ENCODE peak calls at places on chromosomes 12 and 14, in seven cellular contexts. F is astrocyte of the spinal cord; S is fibroblast of lung; Y is CD8-positive, alpha-beta T cell; G is pancreas; A is A673; K is cardiac muscle cell. O is an unnamed sample.

GRCh38 chr14:85417396-85417795 is 112.5 kb upstream of the FLRT2 start:
- DNase-seq in F (no peak), S (no peak), Y (no peak), G (no peak), A (no peak), K (no peak), O (no peak)

GRCh38 chr14:100695423-100695738 is 31.3 kb upstream of the DLK1 start:
- DNase-seq in F (no peak), S (no peak), Y (no peak), G (no peak), A (no peak), K (no peak), O (no peak)

GRCh38 chr12:5017638-5018348 is 25.9 kb upstream of the KCNA5 start:
- DNase-seq in F (no peak), S (no peak), Y (no peak), G (no peak), A (no peak), K (no peak), O (no peak)

GRCh38 chr12:111211910-111212757 is 156.8 kb downstream of the PHETA1 start:
- DNase-seq in F (no peak), S (no peak), Y (no peak), G (no peak), A (peak), K (no peak), O (no peak)

GRCh38 chr14:106044949-106045596 is 518.7 kb downstream of the TMEM121 start:
- DNase-seq in F (no peak), S (no peak), Y (peak), G (peak), A (peak), K (no peak), O (no peak)

GRCh38 chr14:35234007-35234406 is 58.2 kb upstream of the PSMA6 start:
- DNase-seq in F (no peak), S (no peak), Y (no peak), G (no peak), A (peak), K (peak), O (no peak)

GRCh38 chr12:6285063-6285477 is 25.4 kb upstream of the PLEKHG6 start:
- DNase-seq in F (peak), S (peak), Y (peak), G (peak), A (peak), K (peak), O (peak)

GRCh38 chr12:115349711-115350110 is 665.7 kb upstream of the TBX3 start:
- DNase-seq in F (no peak), S (peak), Y (no peak), G (no peak), A (no peak), K (peak), O (no peak)

GRCh38 chr14:94485944-94486841 is 10.2 kb upstream of the SERPINA9 start:
- DNase-seq in F (peak), S (peak), Y (peak), G (peak), A (peak), K (peak), O (peak)

GRCh38 chr12:47551426-47551851 is 154.4 kb downstream of the RPAP3 start:
- DNase-seq in F (no peak), S (peak), Y (no peak), G (no peak), A (no peak), K (peak), O (no peak)

GRCh38 chr14:34098045-34098984 is 147.4 kb upstream of the EGLN3 start:
- DNase-seq in F (peak), S (peak), Y (peak), G (peak), A (peak), K (peak), O (no peak)

GRCh38 chr12:69007166-69007857 is 74.3 kb upstream of the CPM start:
- DNase-seq in F (peak), S (peak), Y (no peak), G (no peak), A (peak), K (peak), O (no peak)

GRCh38 chr12:118065380-118065779 is 4.4 kb upstream of the WSB2 start:
- DNase-seq in F (no peak), S (no peak), Y (no peak), G (no peak), A (no peak), K (no peak), O (no peak)

GRCh38 chr14:104681689-104682074 is 7.7 kb upstream of the INF2 start:
- DNase-seq in F (peak), S (peak), Y (no peak), G (peak), A (peak), K (peak), O (no peak)

GRCh38 chr12:8629486-8630033 is 16.9 kb upstream of the AICDA start:
- DNase-seq in F (no peak), S (no peak), Y (no peak), G (no peak), A (no peak), K (no peak), O (no peak)

GRCh38 chr12:7512528-7512927 is 9.0 kb upstream of the CD163 start:
- DNase-seq in F (peak), S (peak), Y (no peak), G (peak), A (peak), K (peak), O (no peak)

GRCh38 chr14:103257211-103257962 is 76.7 kb upstream of the EIF5 start:
- DNase-seq in F (no peak), S (peak), Y (no peak), G (no peak), A (peak), K (no peak), O (no peak)

GRCh38 chr14:103155013-103155412 is 31.8 kb downstream of the TNFAIP2 start:
- DNase-seq in F (no peak), S (peak), Y (no peak), G (no peak), A (no peak), K (peak), O (no peak)

GRCh38 chr12:4794503-4794902 is 74.3 kb downstream of the GALNT8 start:
- DNase-seq in F (no peak), S (no peak), Y (no peak), G (no peak), A (no peak), K (no peak), O (no peak)

GRCh38 chr12:85016423-85016822 is 19.7 kb downstream of the TSPAN19 start:
- DNase-seq in F (peak), S (peak), Y (no peak), G (no peak), A (peak), K (peak), O (no peak)

GRCh38 chr14:68779761-68780323 is 13.0 kb downstream of the ZFP36L1 start:
- DNase-seq in F (peak), S (peak), Y (peak), G (no peak), A (no peak), K (peak), O (no peak)

GRCh38 chr14:61368061-61368710 is 46.8 kb downstream of the PRKCH start:
- DNase-seq in F (no peak), S (no peak), Y (no peak), G (no peak), A (no peak), K (no peak), O (no peak)

GRCh38 chr14:68971411-68972035 is 7.6 kb downstream of the ACTN1 start:
- DNase-seq in F (peak), S (no peak), Y (no peak), G (no peak), A (no peak), K (no peak), O (no peak)

GRCh38 chr14:35879654-35880249 is 53.6 kb downstream of the BRMS1L start:
- DNase-seq in F (peak), S (peak), Y (no peak), G (no peak), A (peak), K (peak), O (no peak)

DNA sequence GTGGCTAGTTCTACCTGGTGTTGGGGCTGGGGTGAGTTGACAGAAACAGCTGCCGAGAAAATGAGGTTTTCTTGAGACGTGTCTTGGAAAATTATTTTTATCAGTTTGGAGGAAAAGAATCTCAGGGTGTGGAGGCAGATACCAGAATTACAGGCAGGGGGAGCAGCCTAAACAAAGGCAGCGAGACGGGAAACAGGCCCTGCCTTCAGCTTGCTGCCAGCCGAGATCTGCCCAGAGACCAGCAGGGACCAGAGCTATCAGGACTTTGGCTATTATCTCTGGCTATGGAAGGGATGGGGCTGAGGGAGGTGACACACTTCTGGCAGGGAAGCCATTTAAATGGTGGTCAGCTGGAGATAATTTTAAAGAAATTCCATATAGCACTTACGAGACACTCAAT is 25.7 kb downstream of the SYNDIG1L start:
- DNase-seq in F (no peak), S (peak), Y (no peak), G (no peak), A (peak), K (peak), O (no peak)
- TF ChIP-seq CTCF in F (peak), S (peak), Y (no peak), G (no peak), A (no peak), K (peak), O (peak)

DNA sequence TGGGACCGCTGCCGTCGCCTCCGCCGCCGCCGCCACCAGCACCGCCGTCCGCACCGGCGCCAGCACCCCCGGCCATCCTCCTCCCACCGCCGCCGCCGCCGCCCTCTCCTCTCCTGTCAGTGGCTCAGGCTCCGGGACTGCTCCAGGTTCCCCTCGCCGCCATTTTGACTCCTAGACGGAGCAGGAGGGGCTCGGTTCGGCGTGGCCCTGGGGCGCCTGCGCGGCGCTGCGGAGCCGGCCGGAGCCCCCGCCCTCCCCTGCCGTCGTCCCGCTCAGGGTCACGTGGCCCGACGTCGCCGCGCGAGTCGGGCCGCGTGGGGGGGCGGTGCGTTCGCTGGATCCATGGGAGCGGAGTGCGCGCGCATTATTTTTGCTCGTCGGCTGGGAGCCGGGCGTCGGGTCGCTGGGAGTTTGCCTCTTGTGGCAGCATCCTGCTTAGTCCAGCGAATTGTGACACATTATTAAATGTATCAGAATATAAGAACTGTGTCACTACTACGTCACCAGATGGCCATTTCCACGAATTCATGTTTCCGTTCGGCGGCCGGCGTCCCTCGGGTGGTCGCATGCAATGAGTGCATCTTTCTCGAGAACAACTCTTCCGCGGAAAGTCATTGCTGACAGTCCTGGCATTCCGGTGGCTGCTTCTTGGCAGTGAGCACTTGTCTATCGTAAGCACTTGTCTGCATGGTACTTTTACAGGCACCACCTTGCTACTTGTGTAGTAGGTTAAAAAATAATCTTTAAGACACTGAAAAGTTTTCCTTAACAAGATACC is at the start of gene BTBD7:
- DNase-seq in F (peak), S (peak), Y (peak), G (peak), A (peak), K (peak), O (peak)
- TF ChIP-seq CTCF in F (peak), S (peak), Y (no peak), G (peak), A (peak), K (no peak), O (peak)

GRCh38 chr12:96502477-96502876 is 13.1 kb downstream of the CFAP54 start:
- DNase-seq in F (no peak), S (no peak), Y (no peak), G (no peak), A (no peak), K (no peak), O (no peak)
- TF ChIP-seq CTCF in F (no peak), S (no peak), Y (no peak), G (no peak), A (no peak), K (no peak), O (no peak)

GRCh38 chr14:37198273-37198598 is 499 bp downstream of the MIPOL1 start:
- DNase-seq in F (no peak), S (no peak), Y (no peak), G (no peak), A (no peak), K (no peak), O (no peak)

GRCh38 chr14:37196604-37197420 is 925 bp upstream of the MIPOL1 start:
- DNase-seq in F (no peak), S (no peak), Y (no peak), G (no peak), A (no peak), K (no peak), O (no peak)

GRCh38 chr14:37198907-37199306 is 1.2 kb downstream of the MIPOL1 start:
- DNase-seq in F (no peak), S (no peak), Y (no peak), G (no peak), A (no peak), K (no peak), O (no peak)

GRCh38 chr14:37195327-37195726 is 2.4 kb upstream of the MIPOL1 start:
- DNase-seq in F (peak), S (peak), Y (no peak), G (no peak), A (no peak), K (no peak), O (no peak)

GRCh38 chr14:37197421-37198272 is at the start of gene MIPOL1:
- DNase-seq in F (peak), S (peak), Y (no peak), G (peak), A (peak), K (peak), O (peak)
- TF ChIP-seq CTCF in F (peak), S (peak), Y (no peak), G (peak), A (peak), K (peak), O (peak)

O was measured in osteocyte.